ENCODE peak calls at places on chromosome 5, in seven cellular contexts. V is pancreas, H is spleen, A is astrocyte of the cerebellum, K is Peyer's patch, E is K562, J is endothelial cell. P is an unnamed sample.

GRCh38 chr5:66361070-66361469 is 217.0 kb downstream of the SREK1 start:
- DNase-seq in A (no peak), E (no peak), V (no peak), K (no peak), J (no peak), H (no peak), P (no peak)

GRCh38 chr5:54874337-54875021 is 110.9 kb downstream of the ESM1 start:
- DNase-seq in V (no peak), J (no peak), H (no peak), A (no peak), K (no peak), E (no peak), P (no peak)

GRCh38 chr5:61496406-61497307 is 164.6 kb downstream of the ZSWIM6 start:
- DNase-seq in A (no peak), V (no peak), E (no peak), J (no peak), K (no peak), H (no peak), P (no peak)

GRCh38 chr5:155767480-155767879 is 559.5 kb upstream of the SGCD start:
- DNase-seq in E (no peak), K (no peak), A (no peak), J (no peak), V (no peak), H (no peak), P (no peak)

GRCh38 chr5:124751031-124751430 is 4.6 kb upstream of the ZNF608 start:
- DNase-seq in A (no peak), K (no peak), V (no peak), J (no peak), H (no peak), E (no peak), P (no peak)

GRCh38 chr5:127340606-127341005 is 50.0 kb downstream of the MEGF10 start:
- DNase-seq in H (no peak), A (no peak), K (no peak), J (no peak), V (no peak), E (no peak), P (no peak)

GRCh38 chr5:39526914-39527477 is 102.2 kb upstream of the DAB2 start:
- DNase-seq in A (no peak), H (no peak), V (no peak), K (no peak), E (no peak), J (peak), P (no peak)

GRCh38 chr5:149129181-149129580 is 12.1 kb upstream of the ABLIM3 start:
- DNase-seq in J (no peak), K (no peak), E (no peak), A (no peak), V (no peak), H (no peak), P (no peak)

GRCh38 chr5:112586596-112587062 is 151.1 kb upstream of the APC start:
- DNase-seq in J (no peak), A (no peak), K (no peak), V (no peak), E (peak), H (no peak), P (no peak)

GRCh38 chr5:163997965-163998364 is 492.5 kb downstream of the MAT2B start:
- DNase-seq in A (no peak), H (no peak), E (no peak), V (no peak), J (no peak), K (no peak), P (no peak)

GRCh38 chr5:123452401-123452800 is 29.2 kb upstream of the CEP120 start:
- DNase-seq in H (no peak), A (no peak), E (no peak), J (no peak), V (no peak), K (no peak), P (no peak)

DNA sequence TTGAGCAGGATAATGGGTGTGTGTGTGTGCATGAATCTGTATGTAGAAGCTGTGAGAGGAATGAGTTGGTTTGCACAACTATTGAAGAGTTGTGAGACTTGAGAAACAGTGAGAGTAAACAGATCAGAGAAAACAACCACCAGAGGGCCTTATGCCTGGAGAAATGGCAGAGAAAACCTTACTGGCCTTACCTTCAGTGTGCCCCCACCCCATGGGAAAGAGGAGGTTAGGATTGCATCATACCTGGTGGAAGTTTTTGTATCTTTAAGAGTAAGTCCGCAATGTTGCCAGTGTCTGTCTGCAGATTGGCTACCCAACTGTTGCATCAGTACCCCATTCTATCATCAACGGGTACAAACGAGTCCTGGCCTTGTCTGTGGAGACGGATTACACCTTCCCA is 1909.4 kb upstream of the WWC1 start:
- DNase-seq in E (no peak), J (no peak), H (no peak), A (no peak), V (no peak), K (no peak), P (no peak)
- TF ChIP-seq CTCF in E (no peak), J (no peak), H (no peak), A (no peak), V (no peak), K (no peak), P (no peak)

GRCh38 chr5:78653031-78653430 is 4.5 kb upstream of the LHFPL2 start:
- DNase-seq in E (no peak), J (no peak), V (no peak), H (no peak), K (no peak), A (no peak), P (no peak)

GRCh38 chr5:78655731-78656130 is 7.2 kb upstream of the LHFPL2 start:
- DNase-seq in K (no peak), E (no peak), H (no peak), A (no peak), J (no peak), V (no peak), P (no peak)

GRCh38 chr5:78657201-78657600 is 8.6 kb upstream of the LHFPL2 start:
- DNase-seq in J (no peak), K (no peak), H (no peak), V (no peak), A (no peak), E (no peak), P (no peak)

GRCh38 chr5:78653969-78654368 is 5.4 kb upstream of the LHFPL2 start:
- DNase-seq in V (no peak), A (no peak), J (no peak), E (no peak), H (no peak), K (no peak), P (no peak)

GRCh38 chr5:78654386-78654785 is 5.8 kb upstream of the LHFPL2 start:
- DNase-seq in V (no peak), A (no peak), E (no peak), H (no peak), J (no peak), K (no peak), P (no peak)
- TF ChIP-seq CTCF in V (no peak), A (no peak), E (no peak), H (no peak), J (no peak), K (no peak), P (no peak)

DNA sequence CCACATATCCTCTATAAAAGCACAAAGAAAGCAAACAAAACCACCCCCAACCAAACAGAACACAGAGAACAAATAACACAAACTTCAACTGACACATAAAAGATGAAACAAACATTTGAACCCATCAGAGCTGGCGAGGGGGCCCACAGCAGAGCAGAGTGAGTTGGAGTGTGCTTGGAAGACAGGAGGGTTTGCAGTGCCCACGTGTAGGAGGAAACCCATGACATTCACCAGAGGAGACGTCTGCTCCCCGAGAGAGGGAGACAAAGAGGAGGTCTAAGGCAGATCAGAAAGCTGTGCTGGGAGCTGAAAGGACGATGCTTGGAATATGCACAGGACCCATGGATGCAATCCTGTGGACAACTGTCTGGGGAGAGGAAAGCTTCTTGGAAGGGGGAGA is 27.0 kb downstream of the MRPL36 start:
- DNase-seq in K (no peak), E (no peak), A (peak), J (no peak), H (no peak), V (peak), P (no peak)
- TF ChIP-seq CTCF in K (peak), E (peak), A (peak), J (no peak), H (no peak), V (no peak), P (peak)

GRCh38 chr5:51380603-51381207 is 2.5 kb upstream of the ISL1 start:
- DNase-seq in A (no peak), E (peak), H (no peak), K (no peak), V (no peak), J (peak), P (no peak)
- TF ChIP-seq CTCF in A (peak), E (peak), H (no peak), K (peak), V (peak), J (peak), P (peak)

GRCh38 chr5:107384256-107384655 is 286.5 kb downstream of the EFNA5 start:
- DNase-seq in V (no peak), A (no peak), H (no peak), K (no peak), E (no peak), J (no peak), P (no peak)
- TF ChIP-seq CTCF in V (no peak), A (no peak), H (no peak), K (no peak), E (no peak), J (no peak), P (no peak)

GRCh38 chr5:50724-51499 is 41.1 kb upstream of the PLEKHG4B start:
- DNase-seq in A (no peak), V (no peak), J (no peak), H (no peak), K (no peak), E (no peak), P (peak)

GRCh38 chr5:54876-55569 is 36.9 kb upstream of the PLEKHG4B start:
- DNase-seq in K (no peak), J (no peak), A (no peak), E (no peak), V (no peak), H (no peak), P (no peak)

GRCh38 chr5:54175-54730 is 37.7 kb upstream of the PLEKHG4B start:
- DNase-seq in H (no peak), A (no peak), E (no peak), J (no peak), V (no peak), K (no peak), P (no peak)

GRCh38 chr5:51500-51823 is 40.5 kb upstream of the PLEKHG4B start:
- DNase-seq in E (no peak), H (no peak), A (no peak), J (no peak), V (no peak), K (no peak), P (no peak)

GRCh38 chr5:53381-54174 is 38.4 kb upstream of the PLEKHG4B start:
- DNase-seq in H (no peak), A (no peak), K (no peak), J (peak), V (peak), E (peak), P (no peak)
- TF ChIP-seq CTCF in H (no peak), A (peak), K (no peak), J (no peak), V (no peak), E (no peak), P (peak)